ENCODE peak calls at places on chromosomes 3 and 15, in eight cellular contexts. T is body of pancreas; G is fibroblast of lung; Z is heart left ventricle; Q is CD8-positive, alpha-beta T cell; H is HCT116; F is transverse colon; R is heart right ventricle. B is an unnamed sample.

GRCh38 chr15:66065325-66065724 is 188.2 kb downstream of the MEGF11 start:
- DNase-seq in T (no peak), G (no peak), Z (no peak), Q (no peak), H (no peak), F (no peak), R (no peak), B (no peak)

GRCh38 chr3:153555919-153556318 is 393.9 kb downstream of the RAP2B start:
- DNase-seq in T (no peak), G (no peak), Z (no peak), Q (no peak), H (no peak), F (no peak), R (no peak), B (no peak)

GRCh38 chr3:156250550-156250949 is 130.2 kb downstream of the KCNAB1 start:
- DNase-seq in T (no peak), G (no peak), Z (no peak), Q (no peak), H (no peak), F (no peak), R (no peak), B (no peak)

GRCh38 chr15:66720206-66721010 is 18.4 kb downstream of the SMAD6 start:
- DNase-seq in T (no peak), G (peak; percentile 84), Z (no peak), Q (no peak), H (no peak), F (no peak), R (no peak), B (peak; percentile 61)

GRCh38 chr15:52093539-52094502 is 18.8 kb downstream of the BCL2L10 start:
- DNase-seq in T (peak; percentile 29), G (peak; percentile 95), Z (no peak), Q (no peak), H (no peak), F (no peak), R (no peak), B (peak; percentile 80)

GRCh38 chr3:115550285-115550741 is 73.0 kb upstream of the GAP43 start:
- DNase-seq in T (peak; percentile 18), G (peak; percentile 9), Z (peak; percentile 58), Q (no peak), H (no peak), F (no peak), R (no peak), B (no peak)

GRCh38 chr3:46646700-46647099 is 34.4 kb downstream of the FAM240A start:
- DNase-seq in T (no peak), G (peak; percentile 59), Z (no peak), Q (no peak), H (no peak), F (no peak), R (no peak), B (no peak)

GRCh38 chr3:55434789-55435188 is 52.3 kb downstream of the WNT5A start:
- DNase-seq in T (peak; percentile 39), G (no peak), Z (no peak), Q (no peak), H (no peak), F (peak; percentile 44), R (no peak), B (no peak)

DNA sequence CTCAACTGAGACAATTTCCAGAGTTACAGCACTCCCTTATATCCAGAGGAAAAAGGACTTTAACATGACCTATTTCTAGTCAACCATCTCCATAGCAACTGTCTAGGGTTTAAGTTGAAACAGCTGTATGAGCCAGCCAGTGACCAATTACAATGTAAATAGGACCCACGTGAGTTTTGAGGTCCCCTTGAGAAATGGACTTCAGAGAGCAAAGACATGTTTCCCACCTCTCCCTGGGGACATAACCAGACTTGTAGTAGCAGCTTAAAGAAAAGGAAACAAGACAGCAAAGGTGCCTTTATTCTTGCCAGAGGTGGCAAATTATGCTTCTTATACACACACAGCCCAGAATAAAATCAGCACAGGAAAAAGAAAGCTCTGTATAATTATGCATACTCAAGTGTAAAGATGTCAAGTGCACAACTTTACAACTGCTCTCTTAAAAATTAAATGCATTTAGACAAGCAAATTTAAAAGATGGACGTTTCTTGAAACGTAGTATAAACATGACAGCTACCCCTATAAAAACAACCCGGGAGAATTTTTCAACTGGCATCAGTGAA is 40.2 kb downstream of the SUMF1 start:
- DNase-seq in T (peak; percentile 15), G (peak; percentile 80), Z (no peak), Q (no peak), H (peak; percentile 3), F (no peak), R (no peak), B (peak; percentile 14)
- H3K4me3 ChIP-seq in T (no peak overlapping the region), G (no peak overlapping the region), Z (no peak overlapping the region), Q (no peak overlapping the region), H (no peak overlapping the region), F (no peak overlapping the region), R (no peak overlapping the region), B (no peak overlapping the region)

GRCh38 chr15:63073497-63074172 is 31.1 kb downstream of the TPM1 start:
- DNase-seq in T (no peak), G (peak; percentile 61), Z (no peak), Q (no peak), H (no peak), F (no peak), R (no peak), B (no peak)

GRCh38 chr15:63077952-63078351 is 35.4 kb downstream of the TPM1 start:
- DNase-seq in T (no peak), G (no peak), Z (no peak), Q (no peak), H (no peak), F (no peak), R (no peak), B (no peak)

GRCh38 chr15:63072809-63073277 is 30.3 kb downstream of the TPM1 start:
- DNase-seq in T (no peak), G (peak; percentile 44), Z (no peak), Q (no peak), H (no peak), F (no peak), R (no peak), B (no peak)

GRCh38 chr15:63076136-63077005 is 33.8 kb downstream of the TPM1 start:
- DNase-seq in T (no peak), G (peak; percentile 34), Z (no peak), Q (no peak), H (no peak), F (no peak), R (no peak), B (no peak)

DNA sequence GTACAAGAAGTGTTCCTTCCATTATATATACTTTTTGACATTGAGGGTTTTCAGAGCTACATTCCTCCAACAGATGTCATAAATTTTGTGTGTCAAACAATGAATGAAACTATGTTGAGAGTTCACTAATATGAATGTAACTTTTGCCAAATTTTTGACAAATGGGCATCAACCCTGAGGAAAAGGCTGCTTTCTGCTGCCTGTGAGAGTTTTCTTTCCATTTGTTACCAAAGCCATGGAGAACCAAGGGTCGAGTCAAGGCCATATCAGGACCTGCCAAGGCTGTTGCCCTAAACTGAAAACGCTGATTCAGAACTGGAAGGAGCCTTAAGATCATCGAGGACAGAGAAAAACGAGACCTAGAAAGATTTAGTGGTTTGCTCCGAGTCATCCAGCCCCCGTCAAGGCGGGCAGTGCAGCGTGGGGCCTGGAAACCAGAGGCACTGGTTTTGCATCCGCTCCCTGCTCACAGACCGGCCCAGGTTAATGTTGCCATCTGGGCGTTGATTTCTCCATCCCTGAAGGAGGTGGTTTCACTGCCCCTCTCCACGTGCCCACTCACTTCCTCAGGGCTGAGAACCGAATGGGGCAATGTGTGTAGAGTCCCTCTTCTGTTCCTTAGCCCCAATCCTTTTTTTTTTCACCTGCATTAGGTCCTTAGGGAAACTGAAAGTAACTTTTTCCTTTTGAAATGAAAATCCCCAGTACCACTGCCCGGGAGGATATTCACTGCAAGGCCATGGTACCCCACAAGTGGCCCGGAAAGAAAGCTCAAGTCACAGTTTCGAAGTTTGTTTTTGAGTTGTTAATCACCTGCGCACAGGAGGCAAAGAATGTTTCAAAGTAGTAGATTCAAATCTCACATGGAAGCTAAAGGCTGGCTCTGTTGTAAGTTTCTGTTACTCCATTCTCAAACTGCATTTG is 32.8 kb downstream of the TPM1 start:
- DNase-seq in T (no peak), G (peak; percentile 72), Z (no peak), Q (no peak), H (no peak), F (no peak), R (no peak), B (no peak)
- H3K27ac ChIP-seq in T (peak overlapping the region; percentile 51), G (no peak overlapping the region), Z (no peak overlapping the region), Q (no peak overlapping the region), H (no peak overlapping the region), F (peak overlapping the region; percentile 96), R (peak overlapping the region; percentile 4), B (no peak overlapping the region)

GRCh38 chr3:106255870-106256248 is 387.0 kb upstream of the CBLB start:
- DNase-seq in T (no peak), G (no peak), Z (no peak), Q (no peak), H (no peak), F (peak; percentile 17), R (no peak), B (no peak)

GRCh38 chr3:106249159-106249558 is 380.3 kb upstream of the CBLB start:
- DNase-seq in T (no peak), G (peak; percentile 75), Z (no peak), Q (no peak), H (no peak), F (no peak), R (no peak), B (no peak)

GRCh38 chr3:106247902-106248684 is 379.3 kb upstream of the CBLB start:
- DNase-seq in T (no peak), G (peak; percentile 34), Z (no peak), Q (no peak), H (no peak), F (no peak), R (no peak), B (no peak)

GRCh38 chr3:106256249-106256957 is 387.6 kb upstream of the CBLB start:
- DNase-seq in T (no peak), G (no peak), Z (no peak), Q (no peak), H (no peak), F (no peak), R (no peak), B (no peak)

DNA sequence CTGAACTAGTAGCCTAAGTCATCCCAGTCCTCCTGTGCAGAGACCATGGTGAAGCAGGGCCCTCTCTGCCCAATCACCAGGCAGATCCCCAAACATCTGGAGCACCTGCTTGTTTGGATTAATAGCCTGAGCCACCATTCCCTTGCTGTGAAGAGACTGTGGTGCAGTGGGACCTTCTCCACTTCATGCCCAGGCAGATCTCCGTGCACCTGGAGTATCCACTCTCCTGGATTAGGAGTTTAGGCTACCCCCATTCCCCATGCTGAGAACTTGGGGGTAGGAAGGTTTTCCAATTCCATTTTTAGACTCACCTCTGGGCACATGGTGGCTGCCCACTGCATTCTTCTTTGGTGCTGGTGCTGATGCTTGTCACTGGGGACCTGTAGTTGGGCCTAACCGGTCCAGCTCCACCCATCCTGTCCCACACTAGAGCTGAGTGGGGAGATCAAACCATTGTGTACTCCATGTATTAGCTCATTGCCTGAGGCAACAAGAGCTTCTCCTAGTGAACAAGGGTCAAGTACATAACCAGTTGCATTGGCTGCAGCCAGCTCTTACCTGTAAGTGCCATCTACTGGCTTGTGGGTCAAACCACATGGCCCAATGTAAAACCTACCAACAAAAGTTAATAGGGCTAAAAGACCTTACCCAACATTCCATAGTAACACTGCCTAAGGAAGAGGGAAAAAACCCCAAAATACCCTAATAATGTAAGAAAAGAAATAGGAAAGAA is 382.5 kb upstream of the CBLB start:
- DNase-seq in T (no peak), G (no peak), Z (no peak), Q (no peak), H (no peak), F (no peak), R (no peak), B (no peak)
- H3K4me1 ChIP-seq in T (no peaks in the 10 kb centered on the region), G (no peaks in the 10 kb centered on the region), Z (no peaks in the 10 kb centered on the region), Q (no peaks in the 10 kb centered on the region), H (no peaks in the 10 kb centered on the region), F (no peaks in the 10 kb centered on the region), R (no peaks in the 10 kb centered on the region), B (no peaks in the 10 kb centered on the region)

DNA sequence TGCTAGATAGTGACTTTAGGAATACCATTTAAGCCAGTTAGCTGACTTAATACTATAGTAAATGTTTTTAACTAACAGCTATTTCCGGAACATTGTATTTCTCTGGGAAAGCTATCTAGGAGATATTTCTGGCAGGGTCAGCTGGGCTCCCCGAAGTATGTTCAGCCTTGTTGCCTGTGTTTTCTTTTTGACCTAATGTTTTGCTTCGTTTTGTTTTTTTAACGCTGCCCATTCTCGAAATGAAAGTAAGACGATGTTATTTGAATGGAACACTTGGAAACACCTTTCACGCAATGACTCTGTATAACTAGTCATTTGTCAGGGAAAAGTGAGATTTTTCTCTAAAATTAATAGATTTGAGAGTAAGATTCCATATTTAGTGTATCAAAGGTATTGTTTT is 702.9 kb upstream of the NAALADL2 start:
- DNase-seq in T (no peak), G (no peak), Z (no peak), Q (no peak), H (no peak), F (no peak), R (no peak), B (peak; percentile 1)
- H3K4me3 ChIP-seq in T (no peak overlapping the region), G (no peak overlapping the region), Z (peak overlapping the region; percentile 35), Q (no peak overlapping the region), H (no peak overlapping the region), F (no peak overlapping the region), R (peak overlapping the region; percentile 7), B (peak overlapping the region; percentile 22)